ENCODE peak calls at places on chromosomes 5 and 9, in six cellular contexts. E, C, U, V, I and B are unnamed samples.

GRCh38 chr9:131094622-131095021 is 1.7 kb upstream of the AIF1L start:
- DNase-seq in E (no peak), I (no peak), C (no peak), V (no peak), U (peak; percentile 27), B (peak; percentile 86)

GRCh38 chr5:6083311-6083941 is 294.9 kb downstream of the MED10 start:
- DNase-seq in V (no peak), E (no peak), U (no peak), I (no peak), C (no peak), B (no peak)

GRCh38 chr5:34411470-34412346 is 244.4 kb upstream of the RAI14 start:
- DNase-seq in I (no peak), U (no peak), V (no peak), E (no peak), C (no peak), B (peak; percentile 15)

GRCh38 chr9:37085233-37085632 is 35.1 kb upstream of the ZCCHC7 start:
- DNase-seq in V (no peak), I (no peak), E (no peak), U (no peak), C (no peak), B (no peak)

GRCh38 chr5:170221319-170221718 is 11.5 kb upstream of the C5orf58 start:
- DNase-seq in U (no peak), C (no peak), I (no peak), E (no peak), V (no peak), B (peak; percentile 16)

GRCh38 chr5:74643160-74643562 is 2.6 kb upstream of the ENC1 start:
- DNase-seq in U (peak; percentile 95), I (no peak), V (no peak), E (no peak), C (no peak), B (peak; percentile 94)

GRCh38 chr9:111516061-111516465 is 8.9 kb upstream of the ZNF483 start:
- DNase-seq in E (no peak), V (no peak), U (peak; percentile 49), C (no peak), I (no peak), B (no peak)

GRCh38 chr5:75335952-75336624 is 932 bp upstream of the HMGCR start:
- DNase-seq in I (no peak), V (peak; percentile 2), U (peak; percentile 87), C (peak; percentile 25), E (no peak), B (peak; percentile 92)

GRCh38 chr9:89021154-89021803 is 30.0 kb downstream of the S1PR3 start:
- DNase-seq in U (peak; percentile 68), C (no peak), I (no peak), E (no peak), V (no peak), B (peak; percentile 94)

GRCh38 chr9:135480071-135480941 is 724 bp downstream of the PPP1R26 start:
- DNase-seq in C (no peak), I (no peak), E (no peak), V (no peak), U (peak; percentile 54), B (peak; percentile 73)

GRCh38 chr9:130835441-130836298 is 616 bp downstream of the ABL1 start:
- DNase-seq in V (peak; percentile 8), E (peak; percentile 12), I (no peak), U (no peak), C (no peak), B (peak; percentile 69)